ENCODE peak calls at places on chromosomes 16 and 17, in ten cellular contexts. One of them, this sample, is unnamed.

GRCh38 chr16:56357765-56358322 is 67.5 kb downstream of the AMFR start:
- DNase-seq in stimulated activated CD4-positive, alpha-beta T cell treated with anti-CD3 and anti-CD28 coated beads, Interleukin-1b, Interleukin-23, amount 100 ng/mL, for 1 hour: no peak
- DNase-seq in A172: no peak
- DNase-seq in stimulated activated CD8-positive, alpha-beta memory T cell treated with anti-CD3 and anti-CD28 coated beads, Interleukin-2, amount 100 ng/mL, for 1 hour: no peak
- DNase-seq in putamen: no peak
- DNase-seq in T-helper 1 cell: no peak
- DNase-seq in kidney epithelial cell: no peak
- DNase-seq in A549: no peak
- DNase-seq in lung: no peak
- DNase-seq in choroid plexus epithelial cell: peak; percentile 44
- DNase-seq in this sample: peak; percentile 26

GRCh38 chr16:59192551-59193199 is 458.6 kb upstream of the GOT2 start:
- DNase-seq in stimulated activated CD4-positive, alpha-beta T cell treated with anti-CD3 and anti-CD28 coated beads, Interleukin-1b, Interleukin-23, amount 100 ng/mL, for 1 hour: no peak
- DNase-seq in A172: no peak
- DNase-seq in stimulated activated CD8-positive, alpha-beta memory T cell treated with anti-CD3 and anti-CD28 coated beads, Interleukin-2, amount 100 ng/mL, for 1 hour: no peak
- DNase-seq in putamen: no peak
- DNase-seq in T-helper 1 cell: no peak
- DNase-seq in kidney epithelial cell: no peak
- DNase-seq in A549: peak; percentile 42
- DNase-seq in lung: no peak
- DNase-seq in choroid plexus epithelial cell: peak; percentile 50
- DNase-seq in this sample: peak; percentile 2

GRCh38 chr17:80802626-80803450 is 188.8 kb upstream of the CHMP6 start:
- DNase-seq in stimulated activated CD4-positive, alpha-beta T cell treated with anti-CD3 and anti-CD28 coated beads, Interleukin-1b, Interleukin-23, amount 100 ng/mL, for 1 hour: no peak
- DNase-seq in A172: no peak
- DNase-seq in stimulated activated CD8-positive, alpha-beta memory T cell treated with anti-CD3 and anti-CD28 coated beads, Interleukin-2, amount 100 ng/mL, for 1 hour: no peak
- DNase-seq in putamen: no peak
- DNase-seq in T-helper 1 cell: no peak
- DNase-seq in kidney epithelial cell: no peak
- DNase-seq in A549: no peak
- DNase-seq in lung: no peak
- DNase-seq in choroid plexus epithelial cell: no peak
- DNase-seq in this sample: no peak

GRCh38 chr16:2146739-2147138 is 1.7 kb upstream of the RAB26 start:
- DNase-seq in stimulated activated CD4-positive, alpha-beta T cell treated with anti-CD3 and anti-CD28 coated beads, Interleukin-1b, Interleukin-23, amount 100 ng/mL, for 1 hour: no peak
- DNase-seq in A172: no peak
- DNase-seq in stimulated activated CD8-positive, alpha-beta memory T cell treated with anti-CD3 and anti-CD28 coated beads, Interleukin-2, amount 100 ng/mL, for 1 hour: no peak
- DNase-seq in putamen: no peak
- DNase-seq in T-helper 1 cell: no peak
- DNase-seq in kidney epithelial cell: no peak
- DNase-seq in A549: no peak
- DNase-seq in lung: no peak
- DNase-seq in choroid plexus epithelial cell: no peak
- DNase-seq in this sample: no peak

GRCh38 chr17:44829558-44830358 is at the start of gene GJC1:
- DNase-seq in stimulated activated CD4-positive, alpha-beta T cell treated with anti-CD3 and anti-CD28 coated beads, Interleukin-1b, Interleukin-23, amount 100 ng/mL, for 1 hour: no peak
- DNase-seq in A172: peak; percentile 62
- DNase-seq in stimulated activated CD8-positive, alpha-beta memory T cell treated with anti-CD3 and anti-CD28 coated beads, Interleukin-2, amount 100 ng/mL, for 1 hour: no peak
- DNase-seq in putamen: no peak
- DNase-seq in T-helper 1 cell: no peak
- DNase-seq in kidney epithelial cell: no peak
- DNase-seq in A549: peak; percentile 48
- DNase-seq in lung: no peak
- DNase-seq in choroid plexus epithelial cell: no peak
- DNase-seq in this sample: peak; percentile 43

GRCh38 chr16:66481081-66481942 is 54.2 kb downstream of the BEAN1 start:
- DNase-seq in stimulated activated CD4-positive, alpha-beta T cell treated with anti-CD3 and anti-CD28 coated beads, Interleukin-1b, Interleukin-23, amount 100 ng/mL, for 1 hour: no peak
- DNase-seq in A172: no peak
- DNase-seq in stimulated activated CD8-positive, alpha-beta memory T cell treated with anti-CD3 and anti-CD28 coated beads, Interleukin-2, amount 100 ng/mL, for 1 hour: no peak
- DNase-seq in putamen: no peak
- DNase-seq in T-helper 1 cell: no peak
- DNase-seq in kidney epithelial cell: no peak
- DNase-seq in A549: no peak
- DNase-seq in lung: no peak
- DNase-seq in choroid plexus epithelial cell: no peak
- DNase-seq in this sample: no peak

GRCh38 chr17:75774988-75775668 is 9.5 kb upstream of the UNK start:
- DNase-seq in stimulated activated CD4-positive, alpha-beta T cell treated with anti-CD3 and anti-CD28 coated beads, Interleukin-1b, Interleukin-23, amount 100 ng/mL, for 1 hour: no peak
- DNase-seq in A172: no peak
- DNase-seq in stimulated activated CD8-positive, alpha-beta memory T cell treated with anti-CD3 and anti-CD28 coated beads, Interleukin-2, amount 100 ng/mL, for 1 hour: no peak
- DNase-seq in putamen: no peak
- DNase-seq in T-helper 1 cell: no peak
- DNase-seq in kidney epithelial cell: no peak
- DNase-seq in A549: no peak
- DNase-seq in lung: no peak
- DNase-seq in choroid plexus epithelial cell: peak; percentile 59
- DNase-seq in this sample: peak; percentile 18

GRCh38 chr16:69107311-69107962 is 2.0 kb downstream of the HAS3 start:
- DNase-seq in stimulated activated CD4-positive, alpha-beta T cell treated with anti-CD3 and anti-CD28 coated beads, Interleukin-1b, Interleukin-23, amount 100 ng/mL, for 1 hour: no peak
- DNase-seq in A172: no peak
- DNase-seq in stimulated activated CD8-positive, alpha-beta memory T cell treated with anti-CD3 and anti-CD28 coated beads, Interleukin-2, amount 100 ng/mL, for 1 hour: no peak
- DNase-seq in putamen: no peak
- DNase-seq in T-helper 1 cell: no peak
- DNase-seq in kidney epithelial cell: no peak
- DNase-seq in A549: peak; percentile 25
- DNase-seq in lung: peak; percentile 51
- DNase-seq in choroid plexus epithelial cell: no peak
- DNase-seq in this sample: peak; percentile 76

GRCh38 chr17:3695129-3695722 is 729 bp downstream of the P2RX5 start:
- DNase-seq in stimulated activated CD4-positive, alpha-beta T cell treated with anti-CD3 and anti-CD28 coated beads, Interleukin-1b, Interleukin-23, amount 100 ng/mL, for 1 hour: no peak
- DNase-seq in A172: peak; percentile 75
- DNase-seq in stimulated activated CD8-positive, alpha-beta memory T cell treated with anti-CD3 and anti-CD28 coated beads, Interleukin-2, amount 100 ng/mL, for 1 hour: no peak
- DNase-seq in putamen: no peak
- DNase-seq in T-helper 1 cell: no peak
- DNase-seq in kidney epithelial cell: no peak
- DNase-seq in A549: no peak
- DNase-seq in lung: no peak
- DNase-seq in choroid plexus epithelial cell: no peak
- DNase-seq in this sample: no peak

GRCh38 chr17:42309142-42309541 is 20.8 kb downstream of the STAT5A start:
- DNase-seq in stimulated activated CD4-positive, alpha-beta T cell treated with anti-CD3 and anti-CD28 coated beads, Interleukin-1b, Interleukin-23, amount 100 ng/mL, for 1 hour: no peak
- DNase-seq in A172: no peak
- DNase-seq in stimulated activated CD8-positive, alpha-beta memory T cell treated with anti-CD3 and anti-CD28 coated beads, Interleukin-2, amount 100 ng/mL, for 1 hour: no peak
- DNase-seq in putamen: no peak
- DNase-seq in T-helper 1 cell: no peak
- DNase-seq in kidney epithelial cell: no peak
- DNase-seq in A549: no peak
- DNase-seq in lung: no peak
- DNase-seq in choroid plexus epithelial cell: no peak
- DNase-seq in this sample: no peak

GRCh38 chr17:44002141-44002848 is 2.1 kb upstream of the NAGS start:
- DNase-seq in stimulated activated CD4-positive, alpha-beta T cell treated with anti-CD3 and anti-CD28 coated beads, Interleukin-1b, Interleukin-23, amount 100 ng/mL, for 1 hour: no peak
- DNase-seq in A172: peak; percentile 59
- DNase-seq in stimulated activated CD8-positive, alpha-beta memory T cell treated with anti-CD3 and anti-CD28 coated beads, Interleukin-2, amount 100 ng/mL, for 1 hour: no peak
- DNase-seq in putamen: no peak
- DNase-seq in T-helper 1 cell: no peak
- DNase-seq in kidney epithelial cell: peak; percentile 29
- DNase-seq in A549: peak; percentile 36
- DNase-seq in lung: no peak
- DNase-seq in choroid plexus epithelial cell: peak; percentile 89
- DNase-seq in this sample: no peak

GRCh38 chr17:14791221-14791620 is 473.9 kb downstream of the PMP22 start:
- DNase-seq in stimulated activated CD4-positive, alpha-beta T cell treated with anti-CD3 and anti-CD28 coated beads, Interleukin-1b, Interleukin-23, amount 100 ng/mL, for 1 hour: no peak
- DNase-seq in A172: no peak
- DNase-seq in stimulated activated CD8-positive, alpha-beta memory T cell treated with anti-CD3 and anti-CD28 coated beads, Interleukin-2, amount 100 ng/mL, for 1 hour: no peak
- DNase-seq in putamen: no peak
- DNase-seq in T-helper 1 cell: no peak
- DNase-seq in kidney epithelial cell: no peak
- DNase-seq in A549: no peak
- DNase-seq in lung: no peak
- DNase-seq in choroid plexus epithelial cell: peak; percentile 42
- DNase-seq in this sample: no peak